ENCODE peak calls at places on chromosomes 11 and 22, in seven cellular contexts. One of them, this sample, is unnamed.

GRCh38 chr11:20973959-20974358 is 304.6 kb downstream of the NELL1 start:
- DNase-seq in PC-3: no peak
- DNase-seq in prostate gland: no peak
- DNase-seq in cardiac muscle cell: no peak
- DNase-seq in tibial artery: no peak
- DNase-seq in CD8-positive, alpha-beta T cell: no peak
- DNase-seq in body of pancreas: no peak
- DNase-seq in this sample: no peak

GRCh38 chr11:12552677-12553076 is 121.5 kb upstream of the TEAD1 start:
- DNase-seq in PC-3: no peak
- DNase-seq in body of pancreas: no peak
- DNase-seq in cardiac muscle cell: peak; percentile 95
- DNase-seq in tibial artery: peak; percentile 75
- DNase-seq in CD8-positive, alpha-beta T cell: no peak
- DNase-seq in prostate gland: no peak
- DNase-seq in this sample: no peak

GRCh38 chr11:3859373-3859881 is 4.0 kb downstream of the STIM1 start:
- DNase-seq in tibial artery: peak; percentile 82
- DNase-seq in prostate gland: no peak
- DNase-seq in CD8-positive, alpha-beta T cell: no peak
- DNase-seq in body of pancreas: peak; percentile 61
- DNase-seq in cardiac muscle cell: no peak
- DNase-seq in PC-3: no peak
- DNase-seq in this sample: peak; percentile 64

GRCh38 chr11:10398525-10398924 is 56.5 kb upstream of the AMPD3 start:
- DNase-seq in tibial artery: no peak
- DNase-seq in PC-3: no peak
- DNase-seq in body of pancreas: no peak
- DNase-seq in cardiac muscle cell: no peak
- DNase-seq in prostate gland: no peak
- DNase-seq in CD8-positive, alpha-beta T cell: no peak
- DNase-seq in this sample: no peak

GRCh38 chr11:47271961-47272661 is 2.2 kb downstream of the MADD start:
- DNase-seq in PC-3: no peak
- DNase-seq in prostate gland: no peak
- DNase-seq in CD8-positive, alpha-beta T cell: no peak
- DNase-seq in body of pancreas: peak; percentile 76
- DNase-seq in tibial artery: no peak
- DNase-seq in cardiac muscle cell: no peak
- DNase-seq in this sample: no peak

GRCh38 chr11:75262436-75262835 is 21.9 kb downstream of the TPBGL start:
- DNase-seq in body of pancreas: no peak
- DNase-seq in prostate gland: no peak
- DNase-seq in CD8-positive, alpha-beta T cell: no peak
- DNase-seq in PC-3: no peak
- DNase-seq in cardiac muscle cell: no peak
- DNase-seq in tibial artery: peak; percentile 32
- DNase-seq in this sample: no peak

GRCh38 chr22:17106785-17107546 is 14.2 kb downstream of the TMEM121B start:
- DNase-seq in body of pancreas: no peak
- DNase-seq in cardiac muscle cell: no peak
- DNase-seq in prostate gland: no peak
- DNase-seq in CD8-positive, alpha-beta T cell: no peak
- DNase-seq in PC-3: no peak
- DNase-seq in tibial artery: peak; percentile 64
- DNase-seq in this sample: no peak

GRCh38 chr11:33005175-33005574 is 10.5 kb upstream of the DEPDC7 start:
- DNase-seq in cardiac muscle cell: no peak
- DNase-seq in CD8-positive, alpha-beta T cell: no peak
- DNase-seq in PC-3: no peak
- DNase-seq in body of pancreas: no peak
- DNase-seq in tibial artery: no peak
- DNase-seq in prostate gland: no peak
- DNase-seq in this sample: no peak

GRCh38 chr11:10599388-10600175 is 31.1 kb upstream of the LYVE1 start:
- DNase-seq in CD8-positive, alpha-beta T cell: no peak
- DNase-seq in prostate gland: no peak
- DNase-seq in body of pancreas: no peak
- DNase-seq in PC-3: no peak
- DNase-seq in cardiac muscle cell: peak; percentile 43
- DNase-seq in tibial artery: no peak
- DNase-seq in this sample: no peak

GRCh38 chr11:114395776-114396175 is 4.5 kb downstream of the C11orf71 start:
- DNase-seq in body of pancreas: no peak
- DNase-seq in tibial artery: no peak
- DNase-seq in CD8-positive, alpha-beta T cell: no peak
- DNase-seq in cardiac muscle cell: no peak
- DNase-seq in PC-3: peak; percentile 66
- DNase-seq in prostate gland: no peak
- DNase-seq in this sample: no peak

GRCh38 chr11:17605736-17606135 is 58.7 kb downstream of the OTOG start:
- DNase-seq in body of pancreas: no peak
- DNase-seq in prostate gland: no peak
- DNase-seq in PC-3: no peak
- DNase-seq in cardiac muscle cell: no peak
- DNase-seq in tibial artery: no peak
- DNase-seq in CD8-positive, alpha-beta T cell: no peak
- DNase-seq in this sample: no peak

GRCh38 chr11:13341028-13341427 is 63.4 kb downstream of the BMAL1 start:
- DNase-seq in tibial artery: no peak
- DNase-seq in cardiac muscle cell: no peak
- DNase-seq in PC-3: no peak
- DNase-seq in prostate gland: no peak
- DNase-seq in CD8-positive, alpha-beta T cell: no peak
- DNase-seq in body of pancreas: no peak
- DNase-seq in this sample: no peak

GRCh38 chr11:115314330-115314729 is 189.9 kb downstream of the CADM1 start:
- DNase-seq in PC-3: no peak
- DNase-seq in body of pancreas: no peak
- DNase-seq in CD8-positive, alpha-beta T cell: no peak
- DNase-seq in cardiac muscle cell: no peak
- DNase-seq in prostate gland: no peak
- DNase-seq in tibial artery: no peak
- DNase-seq in this sample: no peak

GRCh38 chr11:70352601-70353000 is 45.7 kb upstream of the CTTN start:
- DNase-seq in tibial artery: no peak
- DNase-seq in cardiac muscle cell: no peak
- DNase-seq in prostate gland: no peak
- DNase-seq in CD8-positive, alpha-beta T cell: no peak
- DNase-seq in PC-3: no peak
- DNase-seq in body of pancreas: no peak
- DNase-seq in this sample: no peak

GRCh38 chr11:94183251-94183885 is 54.7 kb downstream of the PANX1 start:
- DNase-seq in tibial artery: no peak
- DNase-seq in CD8-positive, alpha-beta T cell: no peak
- DNase-seq in prostate gland: no peak
- DNase-seq in body of pancreas: no peak
- DNase-seq in PC-3: no peak
- DNase-seq in cardiac muscle cell: no peak
- DNase-seq in this sample: no peak

DNA sequence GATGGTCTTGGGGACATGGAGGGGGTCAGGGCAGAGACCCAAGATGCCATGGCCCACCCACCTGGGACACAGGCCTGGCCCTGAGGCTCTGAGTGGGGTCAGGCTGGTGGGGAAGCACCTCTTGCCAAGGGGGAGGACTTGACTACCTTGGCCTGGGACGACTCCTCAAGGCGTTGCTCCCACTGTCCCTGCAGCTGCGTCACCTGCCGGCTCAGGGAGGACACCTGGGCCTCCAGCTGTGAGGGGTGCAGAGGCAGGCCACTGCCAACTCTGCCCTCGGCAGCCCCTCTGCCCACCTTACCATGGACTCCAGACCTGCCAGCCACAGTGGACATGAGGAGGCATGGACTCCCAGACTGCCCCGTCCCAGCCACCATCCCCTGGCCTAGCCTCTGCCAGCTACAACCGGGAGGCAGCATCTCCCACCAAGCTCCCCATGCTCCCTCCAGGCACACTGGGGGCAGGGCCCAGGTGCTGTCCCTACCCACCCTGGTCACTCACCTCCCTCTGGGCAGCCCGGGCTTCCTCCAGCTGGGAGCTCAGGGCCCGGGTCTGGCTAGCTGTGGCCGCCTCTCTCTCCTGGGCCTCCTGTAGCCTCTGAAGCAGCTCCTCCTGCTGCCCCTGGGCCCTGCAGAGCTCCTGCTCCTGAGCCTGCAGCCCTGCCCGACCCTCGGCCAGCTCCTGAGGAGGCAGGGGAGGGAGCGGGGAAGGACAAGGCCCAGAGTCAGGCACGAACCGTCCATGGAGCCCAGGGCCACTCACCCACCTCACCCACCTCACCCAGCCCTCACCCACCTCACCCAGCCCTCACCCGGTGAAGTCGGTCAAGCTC is 8.6 kb downstream of the CDC42BPG start:
- DNase-seq in body of pancreas: no peak
- DNase-seq in cardiac muscle cell: no peak
- DNase-seq in prostate gland: no peak
- DNase-seq in tibial artery: no peak
- DNase-seq in CD8-positive, alpha-beta T cell: no peak
- DNase-seq in PC-3: no peak
- DNase-seq in this sample: no peak
- H3K4me3 ChIP-seq in body of pancreas: no peak overlapping the region
- H3K4me3 ChIP-seq in cardiac muscle cell: no peak overlapping the region
- H3K4me3 ChIP-seq in prostate gland: no peak overlapping the region
- H3K4me3 ChIP-seq in tibial artery: no peak overlapping the region
- H3K4me3 ChIP-seq in CD8-positive, alpha-beta T cell: no peak overlapping the region
- H3K4me3 ChIP-seq in PC-3: no peak overlapping the region
- H3K4me3 ChIP-seq in this sample: no peak overlapping the region

DNA sequence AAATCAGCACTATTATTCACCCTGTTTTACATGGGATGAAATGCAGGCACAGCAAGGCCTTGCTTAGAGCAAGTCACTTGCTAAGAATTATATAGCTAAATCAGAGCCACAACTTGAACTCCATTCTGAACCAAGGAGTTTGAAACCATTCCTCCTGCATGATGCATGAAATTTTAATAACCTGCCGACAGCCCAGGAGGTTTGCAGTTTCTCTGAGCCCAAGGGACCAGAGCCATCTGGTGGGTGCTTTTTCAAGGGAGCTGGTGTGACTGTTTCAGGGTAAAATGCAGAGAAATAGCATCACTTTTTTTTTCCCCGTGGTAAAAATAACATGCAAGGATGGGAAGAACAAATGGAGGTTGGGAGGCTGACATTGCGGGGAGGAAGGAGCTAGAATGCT is 22.9 kb downstream of the NAV2 start:
- DNase-seq in cardiac muscle cell: peak; percentile 30
- DNase-seq in PC-3: no peak
- DNase-seq in prostate gland: no peak
- DNase-seq in tibial artery: no peak
- DNase-seq in body of pancreas: no peak
- DNase-seq in CD8-positive, alpha-beta T cell: no peak
- DNase-seq in this sample: no peak
- TF ChIP-seq CTCF in cardiac muscle cell: peak; percentile 23
- TF ChIP-seq CTCF in PC-3: peak; percentile 25
- TF ChIP-seq CTCF in prostate gland: peak; percentile 12
- TF ChIP-seq CTCF in tibial artery: peak; percentile 42
- TF ChIP-seq CTCF in body of pancreas: no peak
- TF ChIP-seq CTCF in CD8-positive, alpha-beta T cell: no peak
- TF ChIP-seq CTCF in this sample: no peak

GRCh38 chr22:36355894-36356293 is 31.9 kb downstream of the MYH9 start:
- DNase-seq in body of pancreas: peak; percentile 69
- DNase-seq in tibial artery: no peak
- DNase-seq in cardiac muscle cell: no peak
- DNase-seq in PC-3: no peak
- DNase-seq in CD8-positive, alpha-beta T cell: no peak
- DNase-seq in prostate gland: no peak
- DNase-seq in this sample: no peak
- H3K4me3 ChIP-seq in body of pancreas: no peak overlapping the region
- H3K4me3 ChIP-seq in tibial artery: peak overlapping the region; percentile 15
- H3K4me3 ChIP-seq in cardiac muscle cell: no peak overlapping the region
- H3K4me3 ChIP-seq in PC-3: no peak overlapping the region
- H3K4me3 ChIP-seq in CD8-positive, alpha-beta T cell: peak overlapping the region; percentile 7
- H3K4me3 ChIP-seq in prostate gland: no peak overlapping the region
- H3K4me3 ChIP-seq in this sample: peak overlapping the region; percentile 18

DNA sequence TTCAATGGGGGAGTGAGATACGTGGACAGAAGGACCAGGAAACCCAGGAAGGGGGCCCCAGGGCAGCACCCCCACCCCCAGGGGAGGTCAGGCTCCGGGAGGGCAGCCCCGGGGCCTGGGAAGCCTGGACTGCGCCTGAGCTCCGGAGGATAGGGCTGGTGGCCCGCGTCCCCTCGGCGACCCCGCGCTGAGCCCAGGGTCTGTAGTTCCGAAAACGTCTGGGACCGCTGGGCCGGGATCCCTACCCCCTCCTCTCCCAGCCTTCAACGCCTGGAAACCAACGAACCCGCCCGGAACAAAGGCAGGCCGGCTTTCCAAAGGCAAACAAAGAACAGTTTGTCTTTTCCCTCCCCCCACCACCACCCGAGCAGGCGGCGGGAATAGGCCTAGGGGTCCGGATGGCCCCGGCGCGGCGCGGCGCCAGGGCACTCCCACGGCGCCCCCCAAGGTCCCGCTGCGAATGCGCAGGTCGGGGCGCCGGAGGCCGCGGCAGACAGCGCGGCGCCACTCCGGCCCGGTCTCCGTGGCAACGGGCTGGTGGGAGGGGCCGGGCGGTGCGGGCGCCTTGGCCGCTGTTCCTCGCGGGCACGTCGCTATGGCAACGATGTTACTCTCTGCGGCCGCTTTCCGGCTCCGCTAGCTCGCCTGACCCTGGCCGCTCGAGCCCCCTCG is 58.5 kb downstream of the IGLL1 start:
- DNase-seq in CD8-positive, alpha-beta T cell: peak; percentile 53
- DNase-seq in prostate gland: peak; percentile 94
- DNase-seq in PC-3: peak; percentile 76
- DNase-seq in body of pancreas: peak; percentile 95
- DNase-seq in cardiac muscle cell: peak; percentile 97
- DNase-seq in tibial artery: peak; percentile 94
- DNase-seq in this sample: peak; percentile 34
- TF ChIP-seq CTCF in CD8-positive, alpha-beta T cell: no peak
- TF ChIP-seq CTCF in prostate gland: no peak
- TF ChIP-seq CTCF in PC-3: peak; percentile 10
- TF ChIP-seq CTCF in body of pancreas: no peak
- TF ChIP-seq CTCF in cardiac muscle cell: no peak
- TF ChIP-seq CTCF in tibial artery: no peak
- TF ChIP-seq CTCF in this sample: peak; percentile 7

GRCh38 chr22:50016988-50017700 is 4.6 kb upstream of the IL17REL start:
- DNase-seq in prostate gland: no peak
- DNase-seq in body of pancreas: peak; percentile 5
- DNase-seq in tibial artery: peak; percentile 62
- DNase-seq in PC-3: no peak
- DNase-seq in cardiac muscle cell: no peak
- DNase-seq in CD8-positive, alpha-beta T cell: no peak
- DNase-seq in this sample: peak; percentile 24
- H3K4me3 ChIP-seq in prostate gland: no peak overlapping the region
- H3K4me3 ChIP-seq in body of pancreas: no peak overlapping the region
- H3K4me3 ChIP-seq in tibial artery: no peak overlapping the region
- H3K4me3 ChIP-seq in PC-3: no peak overlapping the region
- H3K4me3 ChIP-seq in cardiac muscle cell: no peak overlapping the region
- H3K4me3 ChIP-seq in CD8-positive, alpha-beta T cell: no peak overlapping the region
- H3K4me3 ChIP-seq in this sample: peak overlapping the region; percentile 18

GRCh38 chr22:44702479-44703219 is 645 bp downstream of the PRR5 start:
- DNase-seq in PC-3: peak; percentile 15
- DNase-seq in body of pancreas: peak; percentile 52
- DNase-seq in CD8-positive, alpha-beta T cell: no peak
- DNase-seq in tibial artery: no peak
- DNase-seq in prostate gland: peak; percentile 23
- DNase-seq in cardiac muscle cell: peak; percentile 45
- DNase-seq in this sample: no peak
- TF ChIP-seq CTCF in PC-3: no peak
- TF ChIP-seq CTCF in body of pancreas: no peak
- TF ChIP-seq CTCF in CD8-positive, alpha-beta T cell: no peak
- TF ChIP-seq CTCF in tibial artery: no peak
- TF ChIP-seq CTCF in prostate gland: no peak
- TF ChIP-seq CTCF in cardiac muscle cell: peak; percentile 14
- TF ChIP-seq CTCF in this sample: no peak

This sample was measured in GM12864.